ENCODE peak calls at places on chromosomes 7 and 10, in seven cellular contexts. G is NCI-H774; L is activated CD4-positive, CD25-positive, alpha-beta regulatory T cell; R is activated T-cell treated with anti-CD3 and anti-CD28 coated beads for 48 hours; A is non-pigmented ciliary epithelial cell; J is upper lobe of right lung; M is NCI-H460. P is an unnamed sample.

GRCh38 chr7:157690833-157691382 is 354.1 kb downstream of the DNAJB6 start:
- DNase-seq in L (no peak), G (peak), M (no peak), R (no peak), J (peak), A (peak), P (peak)

GRCh38 chr7:77415474-77415821 is 701 bp downstream of the GSAP start:
- DNase-seq in L (no peak), A (no peak), M (peak), J (peak), R (no peak), G (no peak), P (no peak)

GRCh38 chr7:111835066-111835465 is 272.8 kb upstream of the IMMP2L start:
- DNase-seq in G (no peak), M (no peak), A (peak), R (no peak), J (no peak), L (no peak), P (no peak)

GRCh38 chr10:110841767-110842267 is 29.9 kb upstream of the PDCD4 start:
- DNase-seq in A (no peak), L (no peak), M (no peak), J (no peak), R (no peak), G (no peak), P (peak)

GRCh38 chr10:50496228-50496627 is 127.5 kb downstream of the SGMS1 start:
- DNase-seq in G (no peak), J (no peak), L (no peak), M (no peak), A (no peak), R (no peak), P (no peak)

GRCh38 chr7:144842377-144842851 is 6.6 kb upstream of the TPK1 start:
- DNase-seq in R (no peak), G (no peak), A (no peak), L (no peak), J (no peak), M (no peak), P (peak)

GRCh38 chr7:156640949-156641485 is 443 bp downstream of the RNF32 start:
- DNase-seq in J (no peak), L (peak), R (peak), G (peak), M (peak), A (no peak), P (peak)

GRCh38 chr10:61779950-61780659 is 117.4 kb downstream of the CABCOCO1 start:
- DNase-seq in J (no peak), G (no peak), L (no peak), R (no peak), A (peak), M (no peak), P (peak)

GRCh38 chr10:99279626-99280111 is 44.0 kb upstream of the HPSE2 start:
- DNase-seq in A (no peak), G (no peak), R (no peak), L (no peak), J (no peak), M (no peak), P (no peak)

GRCh38 chr10:42958142-42958868 is 118.6 kb upstream of the RET start:
- DNase-seq in M (no peak), L (no peak), A (no peak), R (no peak), J (no peak), G (no peak), P (peak)

GRCh38 chr10:132443605-132443997 is 46.6 kb downstream of the PWWP2B start:
- DNase-seq in G (no peak), J (peak), L (peak), A (no peak), R (peak), M (peak), P (no peak)

GRCh38 chr7:19139706-19140327 is 5.4 kb downstream of the FERD3L start:
- DNase-seq in M (no peak), G (no peak), L (no peak), R (no peak), J (no peak), A (no peak), P (no peak)

GRCh38 chr7:158308001-158308400 is 279.6 kb downstream of the PTPRN2 start:
- DNase-seq in G (no peak), R (no peak), J (no peak), A (no peak), M (no peak), L (no peak), P (no peak)